ENCODE peak calls at places on chromosomes 13 and 19, in four cellular contexts. W is hypothalamus, N is ELR, L is fibroblast of gingiva. O is an unnamed sample.

GRCh38 chr13:28129911-28130693 is 8.2 kb upstream of the PAN3 start:
- DNase-seq in N (no peak), L (peak; percentile 8), W (no peak), O (no peak)

GRCh38 chr19:56297010-56297409 is 17.6 kb downstream of the ZSCAN5A start:
- DNase-seq in W (no peak), L (no peak), N (no peak), O (no peak)

GRCh38 chr13:33016414-33017409 is at the start of gene KL:
- DNase-seq in N (no peak), W (no peak), L (no peak), O (peak; percentile 10)

GRCh38 chr19:34310494-34310981 is 54.5 kb upstream of the GPI start:
- DNase-seq in N (no peak), L (no peak), W (no peak), O (no peak)

GRCh38 chr13:113774177-113775107 is 15.4 kb downstream of the TMEM255B start:
- DNase-seq in N (peak; percentile 65), W (no peak), L (peak; percentile 43), O (no peak)

GRCh38 chr19:46716672-46717033 is 261 bp downstream of the PRKD2 start:
- DNase-seq in W (no peak), N (no peak), L (no peak), O (peak; percentile 40)

GRCh38 chr19:19427302-19427701 is 21.8 kb downstream of the GATAD2A start:
- DNase-seq in N (no peak), L (no peak), W (no peak), O (no peak)

GRCh38 chr13:111897846-111898215 is 169.1 kb upstream of the SOX1 start:
- DNase-seq in N (no peak), W (no peak), L (no peak), O (no peak)

GRCh38 chr13:21637296-21637695 is 33.3 kb upstream of the MICU2 start:
- DNase-seq in W (no peak), L (no peak), N (peak; percentile 91), O (no peak)

GRCh38 chr19:15251010-15251748 is 18.9 kb upstream of the EPHX3 start:
- DNase-seq in W (peak; percentile 13), L (peak; percentile 62), N (peak; percentile 82), O (peak; percentile 52)

GRCh38 chr19:4343056-4343844 is at the start of gene MPND:
- DNase-seq in W (peak; percentile 87), N (peak; percentile 87), L (peak; percentile 75), O (peak; percentile 96)

GRCh38 chr13:105518086-105518485 is 1017.4 kb downstream of the EFNB2 start:
- DNase-seq in W (no peak), N (peak; percentile 11), L (no peak), O (peak; percentile 46)

GRCh38 chr13:23743717-23744116 is 145.5 kb downstream of the MIPEP start:
- DNase-seq in N (no peak), W (no peak), L (no peak), O (no peak)

GRCh38 chr13:99988469-99989375 is 7.1 kb downstream of the ZIC2 start:
- DNase-seq in L (no peak), W (no peak), N (no peak), O (no peak)

GRCh38 chr13:76383671-76384461 is 502.3 kb downstream of the KCTD12 start:
- DNase-seq in L (peak; percentile 94), N (peak; percentile 82), W (no peak), O (peak; percentile 89)

GRCh38 chr19:52648336-52648990 is 10.3 kb upstream of the ZNF83 start:
- DNase-seq in N (peak; percentile 59), L (peak; percentile 3), W (no peak), O (peak; percentile 57)

GRCh38 chr13:48567521-48568331 is 34.8 kb upstream of the RCBTB2 start:
- DNase-seq in N (no peak), L (peak; percentile 68), W (no peak), O (peak; percentile 91)

GRCh38 chr19:16394111-16394510 is 69.5 kb downstream of the KLF2 start:
- DNase-seq in N (no peak), L (no peak), W (no peak), O (no peak)

GRCh38 chr13:75219479-75220237 is 262.3 kb downstream of the TBC1D4 start:
- DNase-seq in L (peak; percentile 65), N (peak; percentile 76), W (peak; percentile 74), O (peak; percentile 92)

GRCh38 chr19:461664-462551 is 1.1 kb upstream of the SHC2 start:
- DNase-seq in N (no peak), L (no peak), W (peak; percentile 35), O (peak; percentile 25)

GRCh38 chr13:103795892-103796478 is 729.8 kb upstream of the SLC10A2 start:
- DNase-seq in N (no peak), L (no peak), W (no peak), O (no peak)

GRCh38 chr19:6058411-6059201 is 51.7 kb downstream of the RFX2 start:
- DNase-seq in W (no peak), L (no peak), N (no peak), O (no peak)

GRCh38 chr13:39415403-39415802 is 187.6 kb downstream of the LHFPL6 start:
- DNase-seq in N (peak; percentile 65), W (peak; percentile 18), L (peak; percentile 49), O (peak; percentile 30)

GRCh38 chr13:63124863-63125262 is 1709.2 kb upstream of the PCDH20 start:
- DNase-seq in L (no peak), N (peak; percentile 62), W (no peak), O (peak; percentile 68)

GRCh38 chr13:113843063-113843654 is 20.7 kb downstream of the GAS6 start:
- DNase-seq in W (no peak), L (no peak), N (no peak), O (no peak)

GRCh38 chr19:6459356-6460098 is at the start of gene SLC25A23:
- DNase-seq in N (peak; percentile 70), L (peak; percentile 76), W (peak; percentile 46), O (peak; percentile 79)

GRCh38 chr19:33075519-33075918 is 5.5 kb upstream of the GPATCH1 start:
- DNase-seq in W (no peak), L (no peak), N (no peak), O (no peak)

O was measured in adipocyte.